ENCODE peak calls at places on chromosomes 3 and 15, in five cellular contexts. H, S, L, G and Y are unnamed samples.
A peak's percentile ranks its signal among the peaks of the same experiment; 100 is the strongest.

GRCh38 chr3:38489766-38490165 is 6.4 kb upstream of the EXOG start:
- DNase-seq in G (no peak), H (no peak), S (peak; percentile 54), L (no peak), Y (no peak)

GRCh38 chr15:84658788-84659411 is 901 bp upstream of the NMB start:
- DNase-seq in S (no peak), H (no peak), L (no peak), G (no peak), Y (no peak)

GRCh38 chr3:192434186-192434585 is 293.2 kb downstream of the FGF12 start:
- DNase-seq in G (no peak), L (no peak), H (no peak), S (no peak), Y (no peak)

GRCh38 chr3:133472242-133472641 is 72.4 kb downstream of the BFSP2 start:
- DNase-seq in S (peak; percentile 47), L (no peak), H (peak; percentile 36), G (no peak), Y (peak; percentile 63)

GRCh38 chr15:38076806-38077205 is 142.4 kb downstream of the TMCO5A start:
- DNase-seq in L (no peak), S (no peak), G (no peak), H (no peak), Y (peak; percentile 67)

GRCh38 chr3:131110087-131110486 is 83.4 kb downstream of the NEK11 start:
- DNase-seq in L (no peak), G (no peak), S (no peak), H (no peak), Y (no peak)

GRCh38 chr3:13200951-13201350 is 127.7 kb upstream of the IQSEC1 start:
- DNase-seq in S (no peak), H (no peak), L (no peak), G (peak; percentile 30), Y (peak; percentile 70)

GRCh38 chr15:66748320-66748779 is 46.3 kb downstream of the SMAD6 start:
- DNase-seq in L (no peak), G (no peak), S (no peak), H (no peak), Y (peak; percentile 67)

GRCh38 chr3:189355481-189356201 is 183.9 kb downstream of the TPRG1 start:
- DNase-seq in S (no peak), L (no peak), H (no peak), G (no peak), Y (peak; percentile 44)

GRCh38 chr3:149026718-149027117 is 35.4 kb downstream of the GYG1 start:
- DNase-seq in G (no peak), L (no peak), S (no peak), H (no peak), Y (no peak)

GRCh38 chr15:94266000-94266399 is 34.6 kb downstream of the MCTP2 start:
- DNase-seq in L (no peak), H (no peak), G (no peak), S (no peak), Y (no peak)

GRCh38 chr15:99454941-99455795 is 110.6 kb upstream of the MEF2A start:
- DNase-seq in L (peak; percentile 81), G (no peak), H (peak; percentile 89), S (peak; percentile 67), Y (no peak)

GRCh38 chr3:176776622-176777021 is 420.7 kb downstream of the TBL1XR1 start:
- DNase-seq in L (no peak), S (no peak), G (no peak), H (no peak), Y (no peak)

GRCh38 chr15:88803241-88803919 is at the start of gene ACAN:
- DNase-seq in S (no peak), L (no peak), G (peak; percentile 57), H (no peak), Y (peak; percentile 77)

GRCh38 chr3:73540969-73541740 is 83.6 kb downstream of the PDZRN3 start:
- DNase-seq in S (no peak), H (no peak), L (no peak), G (no peak), Y (no peak)

GRCh38 chr3:197896421-197896820 is 53.6 kb upstream of the RPL35A start:
- DNase-seq in L (no peak), H (no peak), S (no peak), G (no peak), Y (no peak)

GRCh38 chr15:65757256-65757655 is 34.8 kb downstream of the DENND4A start:
- DNase-seq in L (no peak), H (no peak), S (no peak), G (no peak), Y (no peak)

GRCh38 chr3:133168025-133168401 is 129.8 kb downstream of the TMEM108 start:
- DNase-seq in L (no peak), S (no peak), H (no peak), G (no peak), Y (peak; percentile 21)

GRCh38 chr3:186109897-186110803 is 1.3 kb upstream of the ETV5 start:
- DNase-seq in L (no peak), S (peak; percentile 26), G (no peak), H (peak; percentile 25), Y (peak; percentile 76)

DNA sequence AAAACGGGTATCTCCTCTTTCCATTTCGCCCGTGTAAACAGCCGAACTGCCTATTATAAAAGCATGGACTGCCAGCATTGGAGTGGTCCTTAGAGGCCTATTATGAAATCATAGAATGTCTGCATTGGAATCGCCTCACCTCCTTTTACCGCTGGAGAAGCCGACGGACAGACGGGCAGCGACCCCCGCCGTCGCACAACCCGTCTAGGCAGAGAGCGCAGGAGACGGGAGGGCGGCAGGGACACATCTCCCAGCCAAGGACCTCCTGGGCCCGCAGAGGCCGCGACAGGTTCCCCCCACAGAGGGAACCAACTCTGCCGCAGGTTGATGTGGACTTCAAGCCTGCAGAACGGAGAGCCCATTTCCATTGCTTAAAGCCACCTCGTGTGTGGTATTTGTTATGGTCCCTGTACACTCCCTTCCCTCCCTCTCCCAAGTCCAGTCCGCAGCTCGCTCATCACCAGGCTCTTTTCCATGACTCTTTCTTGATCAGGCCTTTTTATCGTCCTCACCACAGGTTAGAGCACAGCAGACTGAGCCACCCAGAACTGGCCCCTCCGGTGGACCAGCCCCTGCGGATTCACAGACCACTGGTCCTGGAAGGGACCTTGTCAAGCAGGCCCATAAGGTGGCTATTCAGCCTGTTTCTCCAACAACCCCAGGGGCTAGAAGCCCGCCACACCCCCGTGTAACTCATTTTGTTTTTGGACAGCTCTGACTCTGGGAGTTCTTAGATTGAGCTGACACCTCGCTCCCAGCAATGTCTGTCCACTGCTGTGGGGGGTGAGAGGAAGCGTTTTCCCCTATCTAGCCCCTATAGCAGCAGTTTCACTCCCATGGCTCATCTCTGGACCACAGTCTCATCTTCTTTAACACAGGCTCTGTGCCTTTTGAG is 764 bp upstream of the PPP1R2 start:
- DNase-seq in S (no peak), L (no peak), H (peak; percentile 29), G (peak; percentile 24), Y (peak; percentile 50)
- H3K27ac ChIP-seq in S (peak overlapping the region; percentile 86), L (peak overlapping the region; percentile 91), H (peak overlapping the region; percentile 91), G (no peak overlapping the region), Y (no peak overlapping the region)

DNA sequence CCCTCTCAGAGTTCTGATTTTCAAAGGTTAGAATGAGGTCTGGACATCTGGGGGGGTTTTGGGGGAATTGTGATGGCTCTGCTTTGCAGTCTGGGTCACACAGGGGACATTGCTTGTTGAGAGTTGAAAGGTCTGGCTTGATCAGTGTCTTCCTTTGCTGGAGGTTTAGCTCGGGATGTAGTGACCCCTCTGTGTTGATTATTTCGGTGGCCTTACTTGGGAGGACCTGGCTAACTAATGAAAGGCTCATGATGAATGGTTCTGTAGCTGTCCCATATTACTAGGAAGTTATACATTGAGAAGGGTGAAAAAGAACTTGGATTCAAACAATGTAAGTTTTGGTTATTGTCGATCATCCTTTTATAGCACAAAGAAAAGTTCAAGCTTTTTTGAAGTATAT is 23.8 kb downstream of the TPM1 start:
- DNase-seq in G (no peak), S (no peak), L (no peak), H (no peak), Y (no peak)
- H3K36me3 ChIP-seq in G (peaks cover 94% of the 10 kb centered on the region), S (peaks cover 37% of the 10 kb centered on the region), L (peaks cover 76% of the 10 kb centered on the region), H (peaks cover 98% of the 10 kb centered on the region), Y (peaks cover 63% of the 10 kb centered on the region)

GRCh38 chr3:53730565-53730964 is 115.7 kb downstream of the CHDH start:
- DNase-seq in L (no peak), H (peak; percentile 55), G (no peak), S (peak; percentile 79), Y (no peak)
- H3K27ac ChIP-seq in L (no peak overlapping the region), H (no peak overlapping the region), G (no peak overlapping the region), S (no peak overlapping the region), Y (no peak overlapping the region)

GRCh38 chr3:128629936-128630335 is 20.7 kb downstream of the RPN1 start:
- DNase-seq in H (no peak), L (no peak), S (no peak), G (no peak), Y (no peak)

GRCh38 chr3:128634075-128634611 is 16.5 kb downstream of the RPN1 start:
- DNase-seq in L (no peak), S (no peak), H (no peak), G (no peak), Y (no peak)

DNA sequence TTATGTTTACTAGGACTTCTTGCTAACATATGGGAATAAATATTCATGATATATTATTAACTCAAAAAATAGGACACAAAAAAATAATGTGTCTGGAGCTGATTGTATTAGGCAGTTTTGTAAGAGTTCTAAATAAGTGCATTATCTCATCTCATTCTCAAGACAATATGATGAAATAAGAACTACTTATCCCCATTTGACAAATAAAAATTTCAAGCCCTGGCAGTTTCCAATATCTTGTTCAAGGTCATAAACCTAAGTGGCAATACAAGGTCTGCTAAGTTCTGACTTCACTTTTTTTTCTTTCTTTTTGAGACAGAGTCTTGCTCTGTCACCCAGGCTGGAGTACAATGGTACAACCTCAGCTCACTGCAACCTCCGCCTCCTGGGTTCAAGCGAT is 18.3 kb downstream of the RPN1 start:
- DNase-seq in G (no peak), L (no peak), H (no peak), S (no peak), Y (no peak)
- H3K36me3 ChIP-seq in G (peaks cover 88% of the 10 kb centered on the region), L (peaks cover 23% of the 10 kb centered on the region), H (peaks cover 97% of the 10 kb centered on the region), S (peaks cover 42% of the 10 kb centered on the region), Y (peaks cover 31% of the 10 kb centered on the region)